ENCODE peak calls at places on chromosomes 11 and 22, in five cellular contexts. G is A549; W is CD8-positive, alpha-beta memory T cell; U is cardiac muscle cell; X is mucosa of descending colon. Q is an unnamed sample. For H3K4me1, the result is how much of the 10 kb centered on the place peaks cover.

GRCh38 chr11:58024601-58025091 is 965 bp downstream of the OR9Q1 start:
- DNase-seq in X (peak), G (no peak), U (peak), W (no peak), Q (no peak)

GRCh38 chr11:72091292-72091691 is 10.6 kb downstream of the LRRC51 start:
- DNase-seq in X (peak), G (peak), U (peak), W (peak), Q (peak)

GRCh38 chr11:43129329-43129728 is 182.5 kb upstream of the API5 start:
- DNase-seq in W (no peak), U (no peak), G (no peak), X (no peak), Q (no peak)

GRCh38 chr22:24994070-24994763 is 41.7 kb downstream of the KIAA1671 start:
- DNase-seq in X (peak), U (peak), G (no peak), W (no peak), Q (no peak)

GRCh38 chr22:50504245-50505211 is 3.0 kb downstream of the LMF2 start:
- DNase-seq in X (no peak), G (no peak), U (no peak), W (no peak), Q (no peak)

GRCh38 chr22:36870250-36870649 is 9.4 kb downstream of the NCF4 start:
- DNase-seq in X (no peak), U (no peak), W (no peak), G (peak), Q (no peak)

GRCh38 chr22:18033204-18033998 is 9.0 kb upstream of the MICAL3 start:
- DNase-seq in W (no peak), G (no peak), X (no peak), U (no peak), Q (no peak)

GRCh38 chr11:3104961-3105790 is 48.0 kb upstream of the CARS1 start:
- DNase-seq in W (no peak), G (no peak), U (no peak), X (no peak), Q (no peak)

GRCh38 chr11:121063728-121064127 is 37.3 kb upstream of the TECTA start:
- DNase-seq in W (no peak), X (no peak), U (peak), G (peak), Q (no peak)

GRCh38 chr11:92227233-92227593 is 2.6 kb downstream of the FAT3 start:
- DNase-seq in X (no peak), G (no peak), W (no peak), U (no peak), Q (no peak)

GRCh38 chr11:116879789-116880402 is 42.5 kb upstream of the APOA1 start:
- DNase-seq in W (no peak), X (peak), U (peak), G (peak), Q (peak)

GRCh38 chr22:44698531-44699421 is 3.2 kb upstream of the PRR5 start:
- DNase-seq in X (no peak), W (no peak), G (no peak), U (peak), Q (no peak)

GRCh38 chr11:21485011-21485410 is 707.9 kb upstream of the ANO5 start:
- DNase-seq in G (no peak), W (no peak), U (no peak), X (no peak), Q (no peak)

GRCh38 chr11:71410363-71410966 is 37.7 kb downstream of the DHCR7 start:
- DNase-seq in U (no peak), X (no peak), G (no peak), W (no peak), Q (no peak)

GRCh38 chr11:130465259-130465658 is 16.8 kb downstream of the ADAMTS15 start:
- DNase-seq in X (no peak), U (no peak), G (no peak), W (no peak), Q (no peak)

GRCh38 chr11:64810271-64810890 is at the start of gene MEN1:
- DNase-seq in X (peak), W (peak), G (peak), U (peak), Q (peak)
- H3K4me1 ChIP-seq in X (under half), W (under half), G (under half), U (under half), Q (under half)

GRCh38 chr11:65615950-65616574 is 486 bp downstream of the PCNX3 start:
- DNase-seq in W (peak), X (peak), G (peak), U (peak), Q (no peak)

GRCh38 chr11:65616575-65617001 is 1.0 kb downstream of the PCNX3 start:
- DNase-seq in X (no peak), U (no peak), G (no peak), W (no peak), Q (peak)

GRCh38 chr11:65613091-65613928 is 711 bp downstream of the MAP3K11 start:
- DNase-seq in U (peak), W (no peak), G (peak), X (peak), Q (no peak)

GRCh38 chr11:65617136-65617850 is 1.7 kb downstream of the PCNX3 start:
- DNase-seq in W (no peak), G (no peak), X (no peak), U (no peak), Q (no peak)

DNA sequence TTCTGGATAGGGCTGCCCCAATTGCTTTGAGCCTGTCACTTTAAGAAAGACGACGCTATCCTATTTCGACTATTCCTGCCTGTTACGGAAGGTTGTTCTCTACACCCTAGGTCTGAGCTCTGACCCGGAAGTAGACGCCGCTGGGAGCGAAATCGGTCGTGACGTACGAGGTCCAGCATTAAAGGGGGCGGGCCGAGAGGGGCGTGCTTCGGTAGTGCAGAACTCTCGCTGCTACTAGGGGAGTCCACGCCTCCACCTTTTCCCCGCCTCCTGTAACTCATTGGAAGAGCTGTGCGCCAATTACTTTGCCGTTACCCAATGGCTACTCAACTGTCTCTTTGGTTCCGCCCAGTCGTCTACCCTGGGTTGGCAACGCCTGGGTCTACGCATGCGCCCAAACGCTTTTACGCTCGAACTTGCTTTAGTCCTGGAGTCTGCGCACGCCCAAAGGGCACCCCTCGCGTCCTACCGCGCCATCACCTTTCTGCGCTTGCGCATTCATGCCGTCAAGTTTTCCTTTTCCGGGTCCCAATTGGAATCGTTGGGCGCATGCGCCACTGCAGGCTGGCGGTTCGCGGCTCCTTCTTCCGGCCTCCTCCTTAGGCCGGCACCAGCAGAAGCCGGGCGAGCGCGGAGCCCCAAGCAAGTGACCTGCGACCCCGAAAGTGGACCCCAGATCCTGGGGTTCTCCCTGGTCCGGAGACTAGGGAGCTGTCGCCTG is at the start of gene PCNX3:
- DNase-seq in U (peak), W (peak), G (peak), X (peak), Q (peak)
- H3K4me1 ChIP-seq in U (under half), W (under half), G (under half), X (under half), Q (under half)

DNA sequence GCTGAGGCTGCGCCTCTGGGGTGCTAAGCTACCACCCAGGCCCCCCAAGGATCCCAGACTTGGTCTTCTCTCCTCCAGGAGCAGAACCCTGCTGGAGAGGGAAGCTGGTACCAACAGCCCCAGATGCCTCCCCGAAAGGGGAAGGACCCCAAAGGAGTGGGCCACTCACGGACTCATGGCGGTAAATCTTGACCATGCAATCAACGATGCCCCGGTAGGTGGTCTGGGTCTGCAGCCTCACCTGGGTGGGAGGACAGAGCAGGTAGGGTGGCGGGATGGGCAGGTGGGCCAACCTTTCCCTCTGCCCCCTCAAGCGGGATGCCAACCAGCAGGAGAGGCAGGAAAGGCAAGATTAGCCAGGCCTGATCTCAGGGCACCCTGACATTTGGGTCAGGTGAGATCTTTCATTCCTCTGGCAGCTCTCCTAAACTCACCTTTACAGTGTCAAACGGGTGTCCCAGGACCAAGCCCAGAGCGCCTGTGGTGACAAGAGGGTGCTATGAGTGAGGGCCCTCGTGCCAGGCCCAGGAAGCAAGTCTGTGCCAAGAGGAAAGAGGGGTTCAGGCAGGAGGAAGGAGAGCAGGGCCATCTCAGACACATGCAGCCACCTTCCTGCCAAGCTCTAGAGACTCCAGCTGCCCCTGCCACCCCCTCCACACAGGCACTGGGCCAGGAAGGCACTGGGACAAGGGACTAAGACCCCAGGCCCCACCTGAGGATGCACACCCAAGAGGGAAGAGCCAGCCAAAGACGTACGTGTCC is 2.6 kb downstream of the SLC25A45 start:
- DNase-seq in X (no peak), G (no peak), W (no peak), U (no peak), Q (no peak)
- H3K4me1 ChIP-seq in X (under half), G (half or more), W (under half), U (under half), Q (under half)

GRCh38 chr11:62142921-62143320 is 19.1 kb downstream of the INCENP start:
- DNase-seq in G (no peak), U (no peak), X (no peak), W (no peak), Q (no peak)
- H3K4me1 ChIP-seq in G (under half), U (under half), X (under half), W (under half), Q (under half)

GRCh38 chr11:76766521-76766920 is 16.6 kb upstream of the TSKU start:
- DNase-seq in G (no peak), U (no peak), W (no peak), X (no peak), Q (no peak)
- H3K4me1 ChIP-seq in G (half or more), U (under half), W (under half), X (under half), Q (under half)

DNA sequence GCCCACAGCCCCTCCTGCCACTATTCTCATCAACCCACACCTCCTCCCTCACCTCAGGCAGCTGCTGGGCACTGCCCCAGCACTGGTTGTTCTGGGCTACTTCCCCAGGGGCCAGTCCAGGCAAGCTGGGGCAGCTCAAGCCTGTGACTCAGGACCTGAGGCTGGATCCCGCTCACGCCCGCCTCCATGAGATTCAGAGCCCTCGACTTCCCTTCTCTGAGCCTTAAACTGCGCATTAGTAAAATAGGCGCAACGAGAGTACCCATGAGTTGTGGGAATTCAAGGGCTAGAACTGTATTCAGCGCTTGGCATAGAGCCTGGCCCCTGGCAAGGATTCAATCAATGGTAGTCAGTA is 833 bp upstream of the CD82 start:
- DNase-seq in X (no peak), W (no peak), U (no peak), G (peak), Q (no peak)
- H3K4me1 ChIP-seq in X (under half), W (under half), U (under half), G (under half), Q (under half)

DNA sequence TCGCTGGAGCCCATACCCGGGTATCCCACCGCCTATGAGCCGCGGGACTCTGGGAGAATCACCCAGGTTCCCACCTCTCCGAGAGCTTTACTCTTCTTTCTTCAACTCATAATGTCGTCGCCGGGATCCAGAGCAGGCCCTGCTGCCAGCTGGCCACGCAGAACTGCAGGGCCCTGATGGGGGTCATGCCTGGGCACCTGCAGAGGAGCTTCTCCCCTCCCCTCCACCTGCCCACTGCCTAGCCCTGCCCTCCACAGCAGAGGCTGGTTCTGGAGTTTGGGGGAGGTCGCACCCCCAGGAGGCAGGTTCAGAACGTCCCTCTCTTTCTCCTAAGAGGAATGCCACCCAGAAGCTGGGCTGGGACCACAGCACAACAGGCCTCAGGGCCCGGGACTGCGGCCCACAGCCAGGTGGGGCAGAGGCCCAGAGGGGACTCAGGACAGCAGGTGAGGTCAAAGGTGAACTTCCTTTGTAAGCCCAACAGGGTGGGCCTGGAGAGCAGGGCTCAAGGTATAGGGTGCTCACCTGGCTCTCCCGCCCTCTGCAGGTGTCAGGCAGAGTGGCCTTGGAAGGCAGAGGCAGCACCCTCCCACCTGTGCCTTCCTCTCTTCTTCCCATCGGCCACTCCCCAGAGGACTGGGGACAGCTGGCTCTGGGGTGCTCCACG is 1.9 kb downstream of the SLC25A45 start:
- DNase-seq in W (no peak), U (no peak), G (no peak), X (peak), Q (no peak)
- H3K4me1 ChIP-seq in W (under half), U (under half), G (half or more), X (under half), Q (under half)

DNA sequence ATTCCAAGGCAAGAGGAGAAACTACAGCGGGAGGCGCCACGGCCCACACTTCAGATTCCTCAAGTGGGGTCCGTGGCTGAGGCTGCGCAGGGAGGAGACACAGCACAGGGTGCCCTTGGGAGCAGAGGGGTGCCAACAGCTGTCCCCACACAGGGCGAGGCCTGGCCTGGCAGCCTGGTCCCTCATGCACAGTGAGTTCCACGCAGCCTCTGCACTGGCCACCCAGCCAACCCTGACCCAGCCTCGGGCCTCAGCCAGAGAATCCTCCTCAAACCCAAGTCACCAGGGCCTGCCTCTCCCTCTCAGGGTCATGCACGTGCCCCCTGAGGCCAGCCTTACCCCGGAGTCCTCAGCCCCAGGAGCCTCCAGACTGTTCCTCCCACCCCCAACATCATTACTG is 22.4 kb upstream of the MOB2 start:
- DNase-seq in W (no peak), G (no peak), U (no peak), X (no peak), Q (no peak)
- H3K4me1 ChIP-seq in W (under half), G (under half), U (under half), X (under half), Q (under half)

GRCh38 chr11:103826856-103827255 is 209.6 kb upstream of the DDI1 start:
- DNase-seq in G (no peak), X (no peak), W (no peak), U (no peak), Q (no peak)
- H3K4me1 ChIP-seq in G (under half), X (under half), W (under half), U (under half), Q (under half)

DNA sequence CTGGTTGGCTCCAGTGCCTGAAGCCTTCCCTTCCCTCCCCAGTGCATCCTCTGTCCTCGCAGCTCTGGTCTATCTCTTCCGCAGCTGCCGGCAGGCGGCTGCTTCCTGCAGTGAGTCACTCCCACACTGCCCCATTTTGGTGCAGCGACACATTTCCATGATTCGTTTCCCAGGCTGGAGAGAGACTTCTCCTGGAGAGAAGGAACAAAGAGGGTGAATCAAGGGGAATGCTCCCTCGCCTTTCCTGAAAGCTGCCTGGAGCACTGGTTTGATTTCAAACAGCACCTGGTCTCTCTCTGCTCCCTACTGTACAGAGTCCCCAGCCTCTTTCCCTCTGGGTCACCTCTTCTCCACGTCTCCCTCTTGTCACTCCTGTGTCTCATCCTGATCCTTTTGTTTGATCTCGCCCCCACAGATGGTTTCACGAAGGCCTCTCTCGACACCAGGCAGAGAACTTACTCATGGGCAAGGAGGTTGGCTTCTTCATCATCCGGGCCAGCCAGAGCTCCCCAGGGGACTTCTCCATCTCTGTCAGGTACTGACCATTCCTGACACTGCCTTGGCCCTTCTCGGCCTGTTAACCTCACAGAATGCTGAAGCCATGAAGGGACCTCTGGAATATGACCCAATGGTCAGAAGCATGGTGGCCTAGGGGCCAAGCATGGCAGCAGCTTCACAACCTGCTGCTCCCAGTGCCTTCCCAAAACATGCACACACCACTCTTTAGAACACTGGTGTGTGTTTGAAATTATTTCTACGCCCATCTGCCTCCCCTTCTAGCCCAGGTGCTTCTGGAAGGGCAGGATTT is at the start of gene TMA7B:
- DNase-seq in G (peak), X (peak), W (peak), U (no peak), Q (peak)
- H3K4me1 ChIP-seq in G (under half), X (under half), W (half or more), U (under half), Q (half or more)